ENCODE peak calls at places on chromosomes 12 and 14, in nine cellular contexts. Z is BE2C; F is stomach; J is pancreas; X is Peyer's patch; S is transverse colon; I is GM23248; H is prostate gland; G is CD4-positive, alpha-beta T cell. C is an unnamed sample.

GRCh38 chr12:41026151-41026550 is 162.0 kb upstream of the PDZRN4 start:
- DNase-seq in Z (no peak), F (no peak), J (no peak), X (no peak), S (no peak), I (no peak), H (no peak), G (no peak), C (no peak)

GRCh38 chr12:3171195-3171591 is 94.0 kb downstream of the TSPAN9 start:
- DNase-seq in Z (no peak), F (no peak), J (no peak), X (no peak), S (no peak), I (no peak), H (no peak), G (no peak), C (no peak)

GRCh38 chr12:112450725-112451124 is 32.0 kb downstream of the PTPN11 start:
- DNase-seq in Z (no peak), F (no peak), J (no peak), X (no peak), S (no peak), I (no peak), H (no peak), G (no peak), C (no peak)

GRCh38 chr14:88044782-88045446 is 40.0 kb downstream of the GPR65 start:
- DNase-seq in Z (no peak), F (no peak), J (no peak), X (no peak), S (no peak), I (no peak), H (no peak), G (no peak), C (no peak)

GRCh38 chr14:53894456-53894855 is 62.2 kb downstream of the BMP4 start:
- DNase-seq in Z (no peak), F (no peak), J (no peak), X (no peak), S (no peak), I (peak; percentile 38), H (no peak), G (no peak), C (no peak)

GRCh38 chr12:6235499-6235898 is 35.3 kb downstream of the CD9 start:
- DNase-seq in Z (peak; percentile 55), F (peak; percentile 50), J (peak; percentile 64), X (peak; percentile 85), S (peak; percentile 88), I (no peak), H (peak; percentile 94), G (no peak), C (peak; percentile 79)

GRCh38 chr12:32650508-32650907 is 28.6 kb upstream of the DNM1L start:
- DNase-seq in Z (no peak), F (no peak), J (no peak), X (no peak), S (no peak), I (no peak), H (no peak), G (no peak), C (no peak)

GRCh38 chr14:93049867-93050331 is 65.8 kb downstream of the ITPK1 start:
- DNase-seq in Z (no peak), F (peak; percentile 44), J (no peak), X (peak; percentile 58), S (no peak), I (no peak), H (peak; percentile 54), G (no peak), C (no peak)

GRCh38 chr12:130591736-130592135 is 124.4 kb downstream of the RIMBP2 start:
- DNase-seq in Z (peak; percentile 85), F (no peak), J (no peak), X (no peak), S (no peak), I (no peak), H (no peak), G (no peak), C (no peak)

GRCh38 chr12:130596241-130596640 is 119.9 kb downstream of the RIMBP2 start:
- DNase-seq in Z (no peak), F (no peak), J (no peak), X (no peak), S (no peak), I (no peak), H (no peak), G (no peak), C (no peak)

GRCh38 chr12:130590685-130591084 is 125.4 kb downstream of the RIMBP2 start:
- DNase-seq in Z (no peak), F (no peak), J (no peak), X (no peak), S (no peak), I (no peak), H (no peak), G (no peak), C (no peak)

GRCh38 chr12:130592641-130593040 is 123.5 kb downstream of the RIMBP2 start:
- DNase-seq in Z (no peak), F (no peak), J (no peak), X (no peak), S (no peak), I (no peak), H (no peak), G (no peak), C (no peak)

GRCh38 chr12:130593056-130593455 is 123.0 kb downstream of the RIMBP2 start:
- DNase-seq in Z (no peak), F (no peak), J (no peak), X (no peak), S (no peak), I (no peak), H (no peak), G (no peak), C (no peak)
- H3K9me3 ChIP-seq in Z (peaks cover under 1% of the 10 kb centered on the region), F (peaks cover 9% of the 10 kb centered on the region), J (no peaks in the 10 kb centered on the region), X (no peaks in the 10 kb centered on the region), S (no peaks in the 10 kb centered on the region), I (no peaks in the 10 kb centered on the region), H (no peaks in the 10 kb centered on the region), G (no peaks in the 10 kb centered on the region), C (no peaks in the 10 kb centered on the region)

DNA sequence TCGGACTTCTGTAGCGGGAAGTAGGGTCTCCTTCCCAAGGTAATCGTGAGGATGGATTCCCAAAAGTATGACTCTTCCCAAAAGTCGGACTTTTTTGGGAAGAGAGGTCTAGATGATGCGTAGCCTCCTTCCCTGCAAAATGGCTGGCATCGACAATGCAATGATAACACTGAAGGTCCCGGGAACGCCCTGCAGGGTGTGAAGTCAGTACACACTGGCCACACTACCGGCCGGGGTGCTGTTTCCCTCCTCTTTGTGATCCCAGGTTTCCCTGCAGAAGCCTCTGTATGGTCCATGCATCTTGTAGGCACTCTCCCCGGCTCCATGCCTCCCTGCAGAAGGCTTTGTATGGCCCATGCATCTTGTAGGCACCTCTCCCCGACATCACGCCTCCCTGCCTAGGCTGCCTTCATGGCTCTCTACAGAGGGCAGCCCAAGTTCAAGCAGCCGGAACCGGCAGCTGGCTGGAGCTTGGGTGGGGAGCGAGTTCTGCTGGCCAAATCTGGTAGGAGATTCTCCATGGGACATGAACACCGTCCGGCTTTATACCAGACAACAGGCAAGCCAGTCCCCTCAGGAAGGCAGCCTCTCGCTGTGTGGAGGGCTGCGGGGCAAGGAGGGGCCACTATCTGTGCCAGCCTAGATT is 23.3 kb downstream of the FZD10 start:
- DNase-seq in Z (no peak), F (no peak), J (no peak), X (no peak), S (no peak), I (no peak), H (no peak), G (no peak), C (no peak)
- H3K9me3 ChIP-seq in Z (no peaks in the 10 kb centered on the region), F (peaks cover 13% of the 10 kb centered on the region), J (no peaks in the 10 kb centered on the region), X (no peaks in the 10 kb centered on the region), S (no peaks in the 10 kb centered on the region), I (no peaks in the 10 kb centered on the region), H (no peaks in the 10 kb centered on the region), G (no peaks in the 10 kb centered on the region), C (no peaks in the 10 kb centered on the region)

GRCh38 chr12:92604786-92605185 is 98.0 kb upstream of the PLEKHG7 start:
- DNase-seq in Z (no peak), F (no peak), J (no peak), X (no peak), S (no peak), I (no peak), H (no peak), G (no peak), C (no peak)

GRCh38 chr12:92601680-92602079 is 101.1 kb upstream of the PLEKHG7 start:
- DNase-seq in Z (no peak), F (no peak), J (no peak), X (no peak), S (no peak), I (no peak), H (no peak), G (no peak), C (no peak)

GRCh38 chr12:92603741-92604432 is 98.9 kb upstream of the PLEKHG7 start:
- DNase-seq in Z (no peak), F (no peak), J (no peak), X (no peak), S (no peak), I (peak; percentile 57), H (no peak), G (no peak), C (no peak)

GRCh38 chr12:92602476-92602875 is 100.3 kb upstream of the PLEKHG7 start:
- DNase-seq in Z (no peak), F (no peak), J (no peak), X (no peak), S (no peak), I (peak; percentile 91), H (no peak), G (no peak), C (no peak)

DNA sequence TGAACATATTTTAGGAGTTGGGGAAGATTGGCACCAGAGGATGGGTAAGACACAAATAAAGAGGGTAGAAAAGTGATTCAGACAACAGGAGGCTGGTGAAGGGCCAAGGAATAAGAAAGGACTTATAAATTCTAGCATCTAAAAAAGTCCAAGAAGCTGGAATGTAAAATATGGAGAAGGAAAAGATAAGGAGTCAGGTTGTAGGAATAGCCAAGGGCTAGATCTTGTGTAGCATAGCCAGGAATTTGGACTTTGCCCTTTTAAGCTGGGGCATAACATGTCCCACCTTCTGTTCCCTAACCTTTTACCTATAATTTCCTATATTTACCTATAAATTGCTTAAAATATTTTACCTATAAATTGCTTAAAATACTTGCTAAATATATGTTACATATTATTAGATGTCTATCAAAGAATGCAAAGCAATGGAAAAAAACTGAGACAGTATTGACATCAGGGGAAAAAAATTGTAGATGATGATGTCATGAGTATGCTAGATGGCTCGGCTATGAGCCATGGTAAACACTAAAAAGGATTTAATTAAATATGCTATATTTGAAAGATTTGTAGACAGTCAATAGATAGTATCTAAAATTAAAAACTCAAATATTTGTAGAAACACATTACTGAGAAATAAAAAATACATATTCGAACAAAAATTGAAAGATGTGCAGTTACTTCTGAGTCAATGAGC is 99.7 kb upstream of the PLEKHG7 start:
- DNase-seq in Z (no peak), F (no peak), J (no peak), X (no peak), S (no peak), I (peak; percentile 51), H (no peak), G (no peak), C (no peak)
- H3K9me3 ChIP-seq in Z (peaks cover 6% of the 10 kb centered on the region), F (peaks cover 3% of the 10 kb centered on the region), J (no peaks in the 10 kb centered on the region), X (no peaks in the 10 kb centered on the region), S (peaks cover 9% of the 10 kb centered on the region), I (no peaks in the 10 kb centered on the region), H (no peaks in the 10 kb centered on the region), G (peaks cover 12% of the 10 kb centered on the region), C (peaks cover 22% of the 10 kb centered on the region)

DNA sequence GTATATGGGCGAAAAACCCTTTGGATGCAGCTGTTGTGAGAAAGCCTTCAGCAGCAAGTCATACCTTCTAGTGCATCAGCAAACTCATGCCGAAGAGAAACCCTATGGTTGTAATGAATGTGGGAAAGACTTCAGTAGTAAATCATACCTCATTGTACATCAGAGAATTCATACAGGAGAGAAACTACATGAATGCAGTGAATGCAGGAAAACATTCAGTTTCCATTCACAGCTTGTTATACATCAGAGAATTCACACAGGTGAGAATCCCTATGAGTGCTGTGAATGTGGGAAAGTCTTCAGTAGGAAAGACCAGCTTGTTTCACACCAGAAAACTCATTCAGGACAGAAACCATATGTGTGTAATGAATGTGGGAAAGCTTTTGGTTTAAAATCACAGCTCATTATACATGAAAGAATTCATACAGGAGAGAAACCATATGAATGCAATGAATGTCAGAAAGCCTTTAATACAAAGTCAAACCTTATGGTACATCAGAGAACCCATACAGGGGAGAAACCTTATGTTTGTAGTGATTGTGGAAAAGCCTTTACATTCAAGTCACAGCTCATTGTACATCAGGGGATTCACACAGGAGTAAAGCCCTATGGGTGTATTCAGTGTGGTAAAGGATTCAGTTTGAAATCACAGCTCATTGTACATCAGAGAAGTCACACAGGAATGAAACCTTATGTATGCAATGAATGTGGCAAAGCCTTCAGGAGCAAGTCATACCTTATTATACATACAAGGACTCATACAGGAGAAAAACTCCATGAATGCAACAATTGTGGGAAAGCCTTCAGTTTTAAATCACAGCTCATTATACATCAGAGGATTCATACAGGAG is 21.4 kb downstream of the ZNF268 start:
- DNase-seq in Z (no peak), F (no peak), J (no peak), X (no peak), S (no peak), I (peak; percentile 20), H (no peak), G (no peak), C (no peak)
- H3K9me3 ChIP-seq in Z (peaks cover 22% of the 10 kb centered on the region), F (peaks cover 81% of the 10 kb centered on the region), J (peaks cover 8% of the 10 kb centered on the region), X (peaks cover 65% of the 10 kb centered on the region), S (peaks cover 83% of the 10 kb centered on the region), I (peaks cover 53% of the 10 kb centered on the region), H (peaks cover 9% of the 10 kb centered on the region), G (peaks cover 74% of the 10 kb centered on the region), C (peaks cover 91% of the 10 kb centered on the region)

C was measured in spleen.